ENCODE peak calls at places on chromosomes 7 and 10, in eight cellular contexts. T is CD4-positive, alpha-beta T cell; Q is heart right ventricle; X is tibial nerve; J is AG04450; F is gastrocnemius medialis; P is cardiac muscle cell; D is RWPE1. W is an unnamed sample.
A peak's percentile ranks its signal among the peaks of the same experiment; 100 is the strongest.

GRCh38 chr10:10911471-10911921 is 106.2 kb upstream of the CELF2 start:
- DNase-seq in T (no peak), Q (peak; percentile 58), X (peak; percentile 49), J (peak; percentile 90), F (peak; percentile 56), P (peak; percentile 79), D (peak; percentile 87), W (peak; percentile 48)

GRCh38 chr10:121221991-121222390 is 370.8 kb downstream of the WDR11 start:
- DNase-seq in T (no peak), Q (no peak), X (no peak), J (no peak), F (no peak), P (no peak), D (no peak), W (no peak)

GRCh38 chr10:73991846-73992245 is 6.1 kb upstream of the VCL start:
- DNase-seq in T (peak; percentile 75), Q (no peak), X (no peak), J (no peak), F (no peak), P (no peak), D (peak; percentile 26), W (no peak)

GRCh38 chr10:96505150-96506136 is 8.3 kb downstream of the TLL2 start:
- DNase-seq in T (no peak), Q (no peak), X (no peak), J (no peak), F (no peak), P (no peak), D (peak; percentile 83), W (no peak)

GRCh38 chr10:72037811-72038210 is 50.5 kb downstream of the SPOCK2 start:
- DNase-seq in T (no peak), Q (no peak), X (no peak), J (no peak), F (no peak), P (no peak), D (no peak), W (no peak)

GRCh38 chr7:85528581-85528980 is 341.7 kb upstream of the SEMA3D start:
- DNase-seq in T (no peak), Q (no peak), X (no peak), J (no peak), F (no peak), P (no peak), D (no peak), W (no peak)

GRCh38 chr7:85090138-85090537 is 96.7 kb downstream of the SEMA3D start:
- DNase-seq in T (no peak), Q (peak; percentile 19), X (no peak), J (no peak), F (no peak), P (peak; percentile 34), D (no peak), W (no peak)

GRCh38 chr10:31320179-31320597 is 1.2 kb downstream of the ZEB1 start:
- DNase-seq in T (peak; percentile 30), Q (peak; percentile 62), X (no peak), J (no peak), F (peak; percentile 32), P (peak; percentile 52), D (no peak), W (no peak)

GRCh38 chr10:25766687-25767221 is 167.3 kb upstream of the MYO3A start:
- DNase-seq in T (no peak), Q (no peak), X (no peak), J (no peak), F (no peak), P (peak; percentile 55), D (no peak), W (no peak)

GRCh38 chr10:83555264-83555663 is 584.0 kb upstream of the GHITM start:
- DNase-seq in T (no peak), Q (no peak), X (no peak), J (no peak), F (no peak), P (no peak), D (no peak), W (no peak)

GRCh38 chr7:131328387-131329175 is 905 bp downstream of the MKLN1 start:
- DNase-seq in T (no peak), Q (no peak), X (no peak), J (no peak), F (no peak), P (no peak), D (peak; percentile 11), W (no peak)

GRCh38 chr10:52313350-52314006 is 603 bp upstream of the DKK1 start:
- DNase-seq in T (no peak), Q (no peak), X (no peak), J (no peak), F (no peak), P (no peak), D (no peak), W (no peak)

GRCh38 chr10:79066460-79067240 is 2.1 kb upstream of the ZMIZ1 start:
- DNase-seq in T (no peak), Q (no peak), X (peak; percentile 54), J (no peak), F (no peak), P (peak; percentile 55), D (no peak), W (no peak)

GRCh38 chr7:105304040-105304895 is 84.5 kb downstream of the SRPK2 start:
- DNase-seq in T (no peak), Q (no peak), X (no peak), J (peak; percentile 7), F (no peak), P (no peak), D (peak; percentile 25), W (no peak)

GRCh38 chr7:57646901-57647246 is 196.9 kb downstream of the ZNF716 start:
- DNase-seq in T (no peak), Q (no peak), X (no peak), J (no peak), F (no peak), P (no peak), D (no peak), W (no peak)
- H3K27ac ChIP-seq in T (no peak overlapping the region), Q (no peak overlapping the region), X (no peak overlapping the region), J (no peak overlapping the region), F (no peak overlapping the region), P (no peak overlapping the region), D (no peak overlapping the region), W (no peak overlapping the region)

GRCh38 chr10:115931301-115931700 is 341.7 kb downstream of the GFRA1 start:
- DNase-seq in T (no peak), Q (no peak), X (no peak), J (no peak), F (no peak), P (no peak), D (no peak), W (no peak)

GRCh38 chr10:115935731-115936130 is 337.3 kb downstream of the GFRA1 start:
- DNase-seq in T (no peak), Q (no peak), X (no peak), J (no peak), F (no peak), P (no peak), D (no peak), W (no peak)

GRCh38 chr10:115936926-115937755 is 335.9 kb downstream of the GFRA1 start:
- DNase-seq in T (no peak), Q (no peak), X (no peak), J (no peak), F (no peak), P (no peak), D (no peak), W (no peak)

GRCh38 chr10:115932099-115932498 is 340.9 kb downstream of the GFRA1 start:
- DNase-seq in T (no peak), Q (no peak), X (no peak), J (no peak), F (no peak), P (no peak), D (no peak), W (no peak)

DNA sequence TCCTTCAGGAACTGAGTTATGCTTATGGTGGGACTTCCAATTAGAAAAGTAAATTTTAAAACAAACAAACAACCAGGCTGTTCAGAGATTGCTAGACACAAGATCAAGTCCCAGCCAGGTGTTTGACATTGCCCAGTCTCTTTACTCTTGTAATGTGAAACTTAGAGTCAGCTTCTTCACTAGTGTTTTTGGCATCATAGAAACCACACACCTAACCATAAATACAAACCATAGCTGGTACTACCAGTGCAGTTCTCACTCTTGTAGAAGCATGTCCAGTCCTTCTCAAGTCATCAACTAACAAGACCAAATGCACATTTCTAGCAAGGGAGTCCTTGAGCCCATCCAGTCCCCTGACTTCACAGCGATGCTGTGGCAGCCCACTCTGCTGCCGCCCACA is 339.9 kb downstream of the GFRA1 start:
- DNase-seq in T (no peak), Q (no peak), X (no peak), J (no peak), F (no peak), P (no peak), D (no peak), W (no peak)
- TF ChIP-seq CTCF in T (no peak), Q (no peak), X (no peak), J (no peak), F (no peak), P (no peak), D (no peak), W (no peak)

GRCh38 chr10:77233466-77233865 is 404.1 kb downstream of the KCNMA1 start:
- DNase-seq in T (no peak), Q (no peak), X (no peak), J (no peak), F (no peak), P (no peak), D (no peak), W (no peak)

GRCh38 chr10:77229704-77230103 is 407.9 kb downstream of the KCNMA1 start:
- DNase-seq in T (no peak), Q (no peak), X (no peak), J (no peak), F (no peak), P (no peak), D (no peak), W (no peak)

GRCh38 chr10:77230194-77230593 is 407.4 kb downstream of the KCNMA1 start:
- DNase-seq in T (no peak), Q (no peak), X (no peak), J (peak; percentile 18), F (no peak), P (no peak), D (no peak), W (no peak)

GRCh38 chr10:77231884-77232283 is 405.7 kb downstream of the KCNMA1 start:
- DNase-seq in T (no peak), Q (no peak), X (no peak), J (no peak), F (no peak), P (no peak), D (no peak), W (no peak)

GRCh38 chr10:77231375-77231774 is 406.2 kb downstream of the KCNMA1 start:
- DNase-seq in T (no peak), Q (no peak), X (no peak), J (no peak), F (no peak), P (no peak), D (no peak), W (no peak)
- H3K27ac ChIP-seq in T (no peak overlapping the region), Q (no peak overlapping the region), X (no peak overlapping the region), J (no peak overlapping the region), F (no peak overlapping the region), P (no peak overlapping the region), D (no peak overlapping the region), W (no peak overlapping the region)

DNA sequence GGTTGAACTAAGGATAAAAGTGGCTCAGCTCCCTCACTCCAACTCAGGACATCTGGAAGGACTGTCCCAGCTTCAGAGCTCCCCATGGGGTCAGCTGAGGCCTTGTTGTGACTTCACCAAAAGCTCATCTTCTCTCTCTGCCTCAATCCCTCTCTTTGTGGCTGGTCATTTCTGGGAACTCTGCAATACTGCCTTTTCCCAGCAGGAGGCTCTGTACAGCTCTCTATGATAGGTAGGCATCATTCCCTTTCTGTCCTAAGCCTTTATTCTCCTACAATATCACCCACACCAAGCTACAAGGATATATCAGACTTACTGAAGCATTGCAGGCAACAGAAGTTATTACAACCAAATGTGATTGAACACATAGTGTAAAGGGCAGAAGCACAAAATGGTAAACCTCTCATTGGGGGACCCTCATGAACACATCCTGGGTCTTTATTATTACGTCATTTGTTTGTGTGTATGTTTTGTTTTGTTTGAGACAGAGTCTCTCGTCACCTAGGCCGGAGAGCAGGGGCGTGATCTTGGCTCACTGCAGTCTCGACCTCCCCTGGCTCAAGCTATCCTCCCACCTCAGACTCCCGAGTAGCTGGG is 36.7 kb upstream of the PRPS1L1 start:
- DNase-seq in T (no peak), Q (no peak), X (no peak), J (no peak), F (no peak), P (peak; percentile 19), D (no peak), W (no peak)
- TF ChIP-seq CTCF in T (no peak), Q (peak; percentile 60), X (no peak), J (peak; percentile 51), F (no peak), P (peak; percentile 66), D (no peak), W (no peak)